ENCODE peak calls at places on chromosome 1, in four cellular contexts. One of them, this sample, is unnamed.

GRCh38 chr1:25435315-25436103 is 4.8 kb downstream of the MACO1 start:
- DNase-seq in GM12878: peak; percentile 43
- DNase-seq in SK-N-SH: no peak
- DNase-seq in H1: no peak
- DNase-seq in this sample: no peak

GRCh38 chr1:45630429-45630828 is 6.6 kb upstream of the CCDC17 start:
- DNase-seq in GM12878: no peak
- DNase-seq in SK-N-SH: no peak
- DNase-seq in H1: no peak
- DNase-seq in this sample: no peak

GRCh38 chr1:7922301-7922700 is 18.3 kb downstream of the TNFRSF9 start:
- DNase-seq in GM12878: no peak
- DNase-seq in SK-N-SH: no peak
- DNase-seq in H1: no peak
- DNase-seq in this sample: no peak

GRCh38 chr1:65527211-65527610 is 106.7 kb downstream of the LEPR start:
- DNase-seq in GM12878: no peak
- DNase-seq in SK-N-SH: peak; percentile 70
- DNase-seq in H1: no peak
- DNase-seq in this sample: no peak

GRCh38 chr1:9442266-9442846 is 96.9 kb upstream of the SLC25A33 start:
- DNase-seq in GM12878: no peak
- DNase-seq in SK-N-SH: no peak
- DNase-seq in H1: no peak
- DNase-seq in this sample: no peak

GRCh38 chr1:234531181-234532132 is 52.5 kb upstream of the TARBP1 start:
- DNase-seq in GM12878: no peak
- DNase-seq in SK-N-SH: no peak
- DNase-seq in H1: peak; percentile 57
- DNase-seq in this sample: no peak

GRCh38 chr1:170939476-170939875 is 4.1 kb downstream of the MROH9 start:
- DNase-seq in GM12878: no peak
- DNase-seq in SK-N-SH: no peak
- DNase-seq in H1: no peak
- DNase-seq in this sample: no peak

GRCh38 chr1:115654125-115654524 is 12.4 kb downstream of the VANGL1 start:
- DNase-seq in GM12878: no peak
- DNase-seq in SK-N-SH: peak; percentile 44
- DNase-seq in H1: no peak
- DNase-seq in this sample: peak; percentile 70

GRCh38 chr1:229094476-229095311 is 176.2 kb upstream of the RAB4A start:
- DNase-seq in GM12878: no peak
- DNase-seq in SK-N-SH: no peak
- DNase-seq in H1: no peak
- DNase-seq in this sample: no peak

GRCh38 chr1:200880212-200880611 is 7.4 kb downstream of the GPR25 start:
- DNase-seq in GM12878: peak; percentile 77
- DNase-seq in SK-N-SH: no peak
- DNase-seq in H1: peak; percentile 37
- DNase-seq in this sample: no peak

GRCh38 chr1:232209357-232209756 is 420.6 kb downstream of the SIPA1L2 start:
- DNase-seq in GM12878: no peak
- DNase-seq in SK-N-SH: no peak
- DNase-seq in H1: no peak
- DNase-seq in this sample: no peak

GRCh38 chr1:10866314-10867091 is 70.1 kb upstream of the CASZ1 start:
- DNase-seq in GM12878: no peak
- DNase-seq in SK-N-SH: no peak
- DNase-seq in H1: peak; percentile 74
- DNase-seq in this sample: no peak

GRCh38 chr1:25794325-25794724 is 5.7 kb upstream of the SELENON start:
- DNase-seq in GM12878: no peak
- DNase-seq in SK-N-SH: no peak
- DNase-seq in H1: no peak
- DNase-seq in this sample: no peak

GRCh38 chr1:17663646-17664045 is 91.5 kb upstream of the ACTL8 start:
- DNase-seq in GM12878: no peak
- DNase-seq in SK-N-SH: no peak
- DNase-seq in H1: no peak
- DNase-seq in this sample: no peak

GRCh38 chr1:44628962-44629756 is 45.1 kb downstream of the TMEM53 start:
- DNase-seq in GM12878: no peak
- DNase-seq in SK-N-SH: no peak
- DNase-seq in H1: no peak
- DNase-seq in this sample: no peak

GRCh38 chr1:9538669-9539164 is 548 bp upstream of the SLC25A33 start:
- DNase-seq in GM12878: no peak
- DNase-seq in SK-N-SH: no peak
- DNase-seq in H1: no peak
- DNase-seq in this sample: no peak

GRCh38 chr1:3236361-3236760 is 167.4 kb downstream of the PRDM16 start:
- DNase-seq in GM12878: no peak
- DNase-seq in SK-N-SH: no peak
- DNase-seq in H1: no peak
- DNase-seq in this sample: no peak

GRCh38 chr1:88985692-88986091 is 6.7 kb downstream of the KYAT3 start:
- DNase-seq in GM12878: no peak
- DNase-seq in SK-N-SH: no peak
- DNase-seq in H1: no peak
- DNase-seq in this sample: no peak

GRCh38 chr1:53369034-53369750 is 41.3 kb upstream of the LRP8 start:
- DNase-seq in GM12878: no peak
- DNase-seq in SK-N-SH: no peak
- DNase-seq in H1: peak; percentile 45
- DNase-seq in this sample: no peak

GRCh38 chr1:209584186-209584776 is 767 bp downstream of the CAMK1G start:
- DNase-seq in GM12878: no peak
- DNase-seq in SK-N-SH: no peak
- DNase-seq in H1: no peak
- DNase-seq in this sample: no peak

GRCh38 chr1:3746389-3746783 is 5.9 kb upstream of the CCDC27 start:
- DNase-seq in GM12878: no peak
- DNase-seq in SK-N-SH: no peak
- DNase-seq in H1: peak; percentile 77
- DNase-seq in this sample: no peak

GRCh38 chr1:145958734-145959133 is 917 bp upstream of the LIX1L start:
- DNase-seq in GM12878: no peak
- DNase-seq in SK-N-SH: no peak
- DNase-seq in H1: no peak
- DNase-seq in this sample: no peak

GRCh38 chr1:242185728-242186127 is 186.8 kb upstream of the MAP1LC3C start:
- DNase-seq in GM12878: no peak
- DNase-seq in SK-N-SH: peak; percentile 27
- DNase-seq in H1: no peak
- DNase-seq in this sample: no peak

GRCh38 chr1:86965012-86965826 is 50.8 kb downstream of the HS2ST1 start:
- DNase-seq in GM12878: no peak
- DNase-seq in SK-N-SH: peak; percentile 40
- DNase-seq in H1: no peak
- DNase-seq in this sample: peak; percentile 56

GRCh38 chr1:32071758-32072621 is 749 bp upstream of the TMEM39B start:
- DNase-seq in GM12878: no peak
- DNase-seq in SK-N-SH: no peak
- DNase-seq in H1: no peak
- DNase-seq in this sample: no peak

GRCh38 chr1:29269356-29269755 is 33.0 kb downstream of the PTPRU start:
- DNase-seq in GM12878: no peak
- DNase-seq in SK-N-SH: no peak
- DNase-seq in H1: no peak
- DNase-seq in this sample: no peak

GRCh38 chr1:200866521-200866920 is 6.3 kb upstream of the GPR25 start:
- DNase-seq in GM12878: peak; percentile 98
- DNase-seq in SK-N-SH: no peak
- DNase-seq in H1: peak; percentile 44
- DNase-seq in this sample: no peak

GRCh38 chr1:159869173-159869572 is 6.7 kb upstream of the VSIG8 start:
- DNase-seq in GM12878: no peak
- DNase-seq in SK-N-SH: no peak
- DNase-seq in H1: no peak
- DNase-seq in this sample: peak; percentile 64

GRCh38 chr1:151512801-151513625 is 1.8 kb downstream of the CGN start:
- DNase-seq in GM12878: no peak
- DNase-seq in SK-N-SH: no peak
- DNase-seq in H1: peak; percentile 78
- DNase-seq in this sample: no peak

GRCh38 chr1:204196068-204196795 is at the start of gene KISS1:
- DNase-seq in GM12878: no peak
- DNase-seq in SK-N-SH: no peak
- DNase-seq in H1: no peak
- DNase-seq in this sample: no peak

GRCh38 chr1:224182866-224183590 is at the start of gene DEGS1:
- DNase-seq in GM12878: no peak
- DNase-seq in SK-N-SH: peak; percentile 99
- DNase-seq in H1: peak; percentile 86
- DNase-seq in this sample: peak; percentile 100

GRCh38 chr1:55154616-55155015 is 60.5 kb downstream of the USP24 start:
- DNase-seq in GM12878: no peak
- DNase-seq in SK-N-SH: no peak
- DNase-seq in H1: no peak
- DNase-seq in this sample: no peak

GRCh38 chr1:117067528-117068370 is 7.6 kb downstream of the TTF2 start:
- DNase-seq in GM12878: peak; percentile 28
- DNase-seq in SK-N-SH: peak; percentile 70
- DNase-seq in H1: no peak
- DNase-seq in this sample: peak; percentile 76

GRCh38 chr1:60504206-60504868 is 430.8 kb upstream of the C1orf87 start:
- DNase-seq in GM12878: no peak
- DNase-seq in SK-N-SH: no peak
- DNase-seq in H1: no peak
- DNase-seq in this sample: no peak

GRCh38 chr1:103457856-103458255 is 67.6 kb upstream of the RNPC3 start:
- DNase-seq in GM12878: no peak
- DNase-seq in SK-N-SH: no peak
- DNase-seq in H1: no peak
- DNase-seq in this sample: no peak

GRCh38 chr1:8598783-8599182 is 218.7 kb downstream of the RERE start:
- DNase-seq in GM12878: no peak
- DNase-seq in SK-N-SH: peak; percentile 21
- DNase-seq in H1: no peak
- DNase-seq in this sample: no peak

GRCh38 chr1:107691542-107691941 is 273.4 kb downstream of the VAV3 start:
- DNase-seq in GM12878: no peak
- DNase-seq in SK-N-SH: no peak
- DNase-seq in H1: no peak
- DNase-seq in this sample: no peak
- TF ChIP-seq POLR2AphosphoS5 in GM12878: no peak
- TF ChIP-seq POLR2AphosphoS5 in SK-N-SH: no peak
- TF ChIP-seq POLR2AphosphoS5 in H1: no peak
- TF ChIP-seq POLR2AphosphoS5 in this sample: no peak

GRCh38 chr1:157195521-157196244 is 57.5 kb upstream of the ETV3 start:
- DNase-seq in GM12878: no peak
- DNase-seq in SK-N-SH: no peak
- DNase-seq in H1: peak; percentile 53
- DNase-seq in this sample: no peak
- H3K27me3 ChIP-seq in GM12878: no peaks in the 10 kb centered on the region
- H3K27me3 ChIP-seq in SK-N-SH: peaks cover 61% of the 10 kb centered on the region
- H3K27me3 ChIP-seq in H1: no peaks in the 10 kb centered on the region
- H3K27me3 ChIP-seq in this sample: peaks cover 13% of the 10 kb centered on the region

GRCh38 chr1:1324524-1325287 is at the start of the genes CPTP and INTS11:
- DNase-seq in GM12878: peak; percentile 61
- DNase-seq in SK-N-SH: peak; percentile 99
- DNase-seq in H1: peak; percentile 94
- DNase-seq in this sample: peak; percentile 99

GRCh38 chr1:1327291-1327690 is 2.7 kb downstream of the CPTP start:
- DNase-seq in GM12878: no peak
- DNase-seq in SK-N-SH: no peak
- DNase-seq in H1: no peak
- DNase-seq in this sample: no peak

GRCh38 chr1:1326075-1326605 is 1.5 kb downstream of the CPTP start:
- DNase-seq in GM12878: no peak
- DNase-seq in SK-N-SH: no peak
- DNase-seq in H1: no peak
- DNase-seq in this sample: no peak

GRCh38 chr1:1324084-1324523 is 356 bp downstream of the INTS11 start:
- DNase-seq in GM12878: no peak
- DNase-seq in SK-N-SH: no peak
- DNase-seq in H1: no peak
- DNase-seq in this sample: no peak

DNA sequence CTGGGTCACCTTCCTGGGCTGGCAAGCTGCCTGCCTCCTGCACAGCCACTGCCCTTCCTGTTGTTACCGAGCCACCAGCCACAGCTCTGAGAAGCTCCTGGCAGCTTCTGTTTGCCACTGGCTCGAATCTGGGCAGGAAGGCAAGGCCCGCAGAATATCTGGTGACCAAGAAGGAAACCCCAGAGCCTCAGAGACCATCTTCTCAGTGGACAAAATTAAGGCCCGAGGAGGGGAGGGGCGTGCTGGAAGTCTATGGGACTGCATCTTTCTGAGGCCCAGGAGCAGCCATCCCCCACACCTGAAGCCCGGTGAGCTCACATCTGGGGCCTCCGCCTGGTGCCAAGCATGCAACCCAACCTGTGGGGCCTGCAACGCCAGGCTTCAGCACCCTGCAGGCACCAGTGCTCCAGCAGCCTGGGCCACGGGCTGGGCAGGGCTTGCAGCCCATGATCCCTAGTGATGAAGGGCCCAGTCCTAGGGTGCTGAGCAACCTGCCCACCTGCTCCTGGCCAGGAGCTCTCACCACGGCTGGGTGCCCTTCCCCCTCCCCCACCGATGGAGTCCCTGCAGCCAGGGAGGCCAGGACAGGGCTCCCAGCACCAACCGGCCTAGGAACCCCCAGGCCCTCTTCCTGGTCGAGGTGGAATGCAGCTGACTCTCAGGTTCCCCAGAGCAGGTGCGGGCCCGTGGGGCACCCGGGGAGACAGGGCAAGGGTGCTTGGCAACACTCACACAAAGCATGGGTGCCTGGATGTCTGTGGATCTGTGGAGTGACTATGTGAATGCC is 879 bp downstream of the CPTP start:
- DNase-seq in GM12878: no peak
- DNase-seq in SK-N-SH: no peak
- DNase-seq in H1: no peak
- DNase-seq in this sample: no peak
- TF ChIP-seq NRF1 in GM12878: no peak
- TF ChIP-seq NRF1 in SK-N-SH: no peak
- TF ChIP-seq NRF1 in H1: no peak
- TF ChIP-seq NRF1 in this sample: no peak

DNA sequence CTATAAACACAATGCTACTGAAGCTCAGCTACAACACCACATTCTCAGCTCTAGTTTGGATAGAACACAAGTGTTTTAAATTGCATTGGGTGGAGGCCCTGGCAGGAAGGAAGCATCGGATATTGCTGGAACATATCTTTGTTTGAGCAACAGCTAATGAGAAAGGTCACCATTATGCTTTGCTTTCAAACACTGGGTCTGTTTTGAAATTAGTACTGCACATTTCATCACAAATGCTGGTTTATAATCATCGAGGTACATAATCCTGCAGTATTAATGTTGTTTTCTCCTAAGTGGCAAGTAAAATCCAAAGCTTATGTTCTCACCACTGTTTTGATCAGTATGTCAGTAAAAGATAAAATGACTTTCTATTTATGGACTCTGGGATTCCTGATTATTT is 61.5 kb upstream of the ARHGAP29 start:
- DNase-seq in GM12878: no peak
- DNase-seq in SK-N-SH: no peak
- DNase-seq in H1: no peak
- DNase-seq in this sample: no peak
- TF ChIP-seq POLR2AphosphoS5 in GM12878: no peak
- TF ChIP-seq POLR2AphosphoS5 in SK-N-SH: no peak
- TF ChIP-seq POLR2AphosphoS5 in H1: no peak
- TF ChIP-seq POLR2AphosphoS5 in this sample: no peak